ENCODE peak calls at places on chromosomes 1 and 21, in four cellular contexts. E, H, Q and V are unnamed samples.

GRCh38 chr1:2556277-2557145 is at the start of gene TNFRSF14:
- DNase-seq in Q (peak; percentile 68), E (peak; percentile 80), H (no peak), V (peak; percentile 68)

GRCh38 chr21:41926807-41927171 is 27.0 kb downstream of the C2CD2 start:
- DNase-seq in H (no peak), E (no peak), Q (no peak), V (no peak)

GRCh38 chr1:87129606-87130005 is 199.1 kb upstream of the LMO4 start:
- DNase-seq in H (no peak), E (no peak), Q (no peak), V (no peak)

GRCh38 chr1:42424201-42424600 is 31.6 kb downstream of the ZMYND12 start:
- DNase-seq in E (no peak), H (no peak), Q (no peak), V (peak; percentile 33)

GRCh38 chr1:75338974-75339483 is 204.8 kb downstream of the LHX8 start:
- DNase-seq in Q (no peak), E (no peak), H (no peak), V (no peak)

GRCh38 chr1:196180847-196181593 is 427.2 kb downstream of the KCNT2 start:
- DNase-seq in H (peak; percentile 69), E (no peak), Q (no peak), V (peak; percentile 91)

GRCh38 chr21:26148834-26149354 is 21.7 kb downstream of the APP start:
- DNase-seq in Q (no peak), H (no peak), E (no peak), V (peak; percentile 58)

GRCh38 chr21:36630485-36631206 is 68.3 kb upstream of the SIM2 start:
- DNase-seq in H (no peak), Q (peak; percentile 40), E (peak; percentile 67), V (peak; percentile 68)

GRCh38 chr1:94334156-94334555 is 84.0 kb upstream of the ABCD3 start:
- DNase-seq in E (no peak), H (no peak), Q (no peak), V (no peak)

GRCh38 chr21:15732290-15732995 is 2.7 kb downstream of the USP25 start:
- DNase-seq in H (no peak), E (no peak), Q (no peak), V (no peak)

GRCh38 chr1:191541741-191542140 is 616.5 kb upstream of the RGS18 start:
- DNase-seq in H (no peak), E (no peak), Q (no peak), V (no peak)

GRCh38 chr1:32014199-32014936 is 700 bp downstream of the KHDRBS1 start:
- DNase-seq in Q (peak; percentile 68), H (peak; percentile 20), E (peak; percentile 76), V (peak; percentile 25)

GRCh38 chr1:168319691-168320090 is 39.0 kb downstream of the TBX19 start:
- DNase-seq in E (no peak), H (no peak), Q (no peak), V (peak; percentile 23)

GRCh38 chr21:34926784-34927548 is 122.1 kb downstream of the RUNX1 start:
- DNase-seq in E (no peak), Q (no peak), H (no peak), V (peak; percentile 65)

GRCh38 chr1:109635862-109636200 is 16.2 kb downstream of the AMPD2 start:
- DNase-seq in Q (no peak), H (no peak), E (no peak), V (no peak)

GRCh38 chr1:219385786-219386427 is 212.2 kb downstream of the LYPLAL1 start:
- DNase-seq in H (no peak), Q (no peak), E (no peak), V (peak; percentile 70)

GRCh38 chr1:63836374-63836773 is 62.6 kb downstream of the ROR1 start:
- DNase-seq in H (no peak), E (no peak), Q (no peak), V (no peak)

DNA sequence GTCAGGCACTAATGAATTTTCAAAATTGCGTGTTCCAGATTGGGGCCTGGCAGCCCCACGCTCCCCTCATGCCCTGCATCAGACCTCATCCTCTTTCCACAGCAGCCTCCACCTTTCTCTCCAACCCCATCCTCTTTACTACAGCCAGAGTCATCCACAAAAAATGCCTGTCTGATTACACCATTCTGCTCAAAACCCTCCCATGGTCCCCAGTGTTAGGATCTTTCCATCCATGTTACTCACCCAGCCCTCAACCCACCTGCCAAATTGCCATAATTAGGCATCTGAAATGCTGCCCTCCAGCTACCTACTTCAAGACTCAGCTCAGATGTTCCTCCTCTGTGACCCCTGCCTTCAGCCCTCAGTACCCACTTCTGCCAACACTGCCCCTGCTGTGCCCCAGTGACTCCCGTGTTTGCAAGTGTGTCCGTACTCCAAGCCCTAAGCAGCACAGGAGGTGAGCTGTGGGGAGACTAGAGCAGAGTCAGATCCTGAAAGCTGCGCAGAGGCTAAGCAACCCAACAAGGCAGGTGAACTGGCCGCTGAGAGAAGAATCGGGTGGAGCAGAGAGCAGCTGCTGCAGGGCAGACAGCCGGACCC is 715 bp upstream of the ARTN start:
- DNase-seq in H (no peak), Q (no peak), E (no peak), V (peak; percentile 77)
- H3K4me3 ChIP-seq in H (peak overlapping the region; percentile 49), Q (peak overlapping the region; percentile 21), E (peak overlapping the region; percentile 51), V (peak overlapping the region; percentile 44)

GRCh38 chr1:35300376-35300775 is 31.9 kb downstream of the ZMYM4 start:
- DNase-seq in Q (no peak), H (no peak), E (no peak), V (no peak)

GRCh38 chr1:35301674-35302392 is 33.3 kb downstream of the ZMYM4 start:
- DNase-seq in E (no peak), Q (no peak), H (no peak), V (no peak)

GRCh38 chr1:35294809-35295208 is 26.3 kb downstream of the ZMYM4 start:
- DNase-seq in E (no peak), Q (no peak), H (no peak), V (no peak)

DNA sequence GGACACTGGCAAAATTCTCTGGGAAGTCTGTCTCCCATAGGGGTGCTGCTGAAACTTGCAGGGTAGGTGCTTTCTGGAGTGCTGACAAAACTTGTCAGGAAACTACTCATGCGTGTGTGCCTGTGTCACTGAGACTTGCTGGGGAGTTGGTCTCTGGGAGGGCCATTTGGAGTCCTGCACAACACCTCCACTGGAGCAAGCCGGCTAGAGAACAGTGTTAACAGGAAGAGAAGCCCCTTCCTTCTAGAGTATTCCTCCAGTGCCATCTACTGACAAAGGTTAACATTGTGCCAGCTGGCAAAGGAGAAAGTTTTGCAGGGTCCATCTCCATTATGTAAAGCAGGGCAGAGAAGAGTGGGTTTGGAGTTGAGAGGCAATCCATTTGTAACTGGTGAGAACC is 30.0 kb downstream of the ZMYM4 start:
- DNase-seq in Q (no peak), E (no peak), H (no peak), V (peak; percentile 7)
- TF ChIP-seq CTCF in Q (peak; percentile 28), E (peak; percentile 48), H (peak; percentile 53), V (peak; percentile 44)

GRCh38 chr1:23567629-23567995 is 8.3 kb upstream of the ID3 start:
- DNase-seq in H (no peak), Q (no peak), E (peak; percentile 48), V (no peak)
- H3K4me3 ChIP-seq in H (peak overlapping the region; percentile 58), Q (no peak overlapping the region), E (peak overlapping the region; percentile 62), V (peak overlapping the region; percentile 54)

GRCh38 chr21:38699048-38699447 is 106.7 kb upstream of the ETS2 start:
- DNase-seq in E (no peak), H (no peak), Q (no peak), V (no peak)
- TF ChIP-seq CTCF in E (no peak), H (peak; percentile 22), Q (no peak), V (peak; percentile 16)

GRCh38 chr1:204079608-204079999 is 6.7 kb downstream of the SOX13 start:
- DNase-seq in E (no peak), H (no peak), Q (no peak), V (no peak)

GRCh38 chr1:204081156-204081790 is 8.4 kb downstream of the SOX13 start:
- DNase-seq in H (no peak), E (no peak), Q (no peak), V (peak; percentile 17)

GRCh38 chr1:204081791-204082513 is 9.0 kb downstream of the SOX13 start:
- DNase-seq in E (no peak), H (no peak), Q (no peak), V (no peak)

GRCh38 chr1:204077979-204078696 is 5.2 kb downstream of the SOX13 start:
- DNase-seq in H (no peak), Q (peak; percentile 70), E (peak; percentile 72), V (no peak)

DNA sequence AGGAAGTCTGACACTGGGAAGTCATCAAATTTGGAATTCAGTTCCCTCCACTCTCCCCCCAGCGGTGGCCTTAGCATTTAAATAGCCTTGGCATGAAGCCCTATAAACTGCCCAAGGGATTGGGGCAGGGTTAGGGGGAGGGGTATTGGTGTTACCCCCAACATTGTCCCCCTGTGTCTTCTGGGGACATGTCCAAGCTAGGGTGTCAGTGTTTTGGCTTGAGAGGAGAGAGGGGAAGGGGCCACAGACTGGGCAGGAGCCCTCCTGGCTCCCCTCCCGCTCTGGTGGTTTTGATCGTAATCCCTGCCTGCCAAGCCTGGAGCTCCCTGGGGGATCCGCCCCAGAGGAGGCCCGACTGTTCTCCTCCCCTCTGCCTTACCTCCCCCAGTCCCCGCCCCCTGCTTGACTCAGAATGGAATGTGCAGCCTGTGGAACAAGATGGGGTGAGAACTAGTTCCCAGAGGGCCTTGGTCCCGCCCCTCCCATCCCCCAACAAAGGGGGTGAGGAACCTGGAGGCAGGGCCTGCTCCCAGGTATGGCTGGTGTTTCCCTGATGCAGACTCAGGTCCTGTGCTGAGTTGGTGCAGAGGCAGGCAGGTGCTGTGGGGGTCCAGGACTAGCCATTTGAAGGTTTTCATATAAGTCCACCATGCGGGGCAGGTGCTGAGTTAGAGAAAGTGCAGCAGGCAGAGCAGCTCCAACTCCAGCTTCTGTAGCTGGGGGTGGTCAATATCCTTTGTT is 7.4 kb downstream of the SOX13 start:
- DNase-seq in Q (peak; percentile 91), E (peak; percentile 94), H (no peak), V (peak; percentile 80)
- H3K4me3 ChIP-seq in Q (no peak overlapping the region), E (peak overlapping the region; percentile 19), H (no peak overlapping the region), V (no peak overlapping the region)

GRCh38 chr1:6447016-6447817 is 18.8 kb downstream of the TNFRSF25 start:
- DNase-seq in E (no peak), Q (no peak), H (no peak), V (no peak)
- TF ChIP-seq CTCF in E (no peak), Q (no peak), H (no peak), V (no peak)